ENCODE peak calls at places on chromosomes 7 and 10, in seven cellular contexts. M, H, T, G, J, F and X are unnamed samples. For H3K9me3 and H3K4me1, the result is how much of the 10 kb centered on the place peaks cover.

GRCh38 chr10:14617125-14617524 is 157.6 kb downstream of the FAM107B start:
- DNase-seq in M (no peak), H (no peak), T (no peak), G (no peak), J (no peak), F (no peak), X (no peak)

GRCh38 chr10:76202777-76203176 is 771.4 kb downstream of the LRMDA start:
- DNase-seq in M (no peak), H (no peak), T (no peak), G (no peak), J (no peak), F (no peak), X (no peak)

GRCh38 chr7:17599733-17600685 is 301.6 kb downstream of the AHR start:
- DNase-seq in M (no peak), H (no peak), T (no peak), G (no peak), J (no peak), F (peak), X (no peak)

GRCh38 chr7:135316648-135317313 is 83.1 kb downstream of the STRA8 start:
- DNase-seq in M (peak), H (no peak), T (no peak), G (peak), J (no peak), F (no peak), X (no peak)

GRCh38 chr7:20331231-20331880 is 656 bp downstream of the ITGB8 start:
- DNase-seq in M (peak), H (peak), T (no peak), G (peak), J (peak), F (no peak), X (peak)

GRCh38 chr7:2725178-2726105 is 37.4 kb downstream of the AMZ1 start:
- DNase-seq in M (peak), H (no peak), T (peak), G (no peak), J (peak), F (no peak), X (no peak)

GRCh38 chr7:155665957-155666287 is 21.5 kb downstream of the RBM33 start:
- DNase-seq in M (no peak), H (no peak), T (no peak), G (no peak), J (no peak), F (peak), X (no peak)

GRCh38 chr7:47572939-47573757 is 8.8 kb downstream of the TNS3 start:
- DNase-seq in M (no peak), H (no peak), T (no peak), G (no peak), J (no peak), F (no peak), X (peak)

GRCh38 chr7:149475121-149476045 is 14.5 kb upstream of the ZNF777 start:
- DNase-seq in M (no peak), H (no peak), T (no peak), G (no peak), J (no peak), F (no peak), X (no peak)

GRCh38 chr7:123242467-123243097 is 42.8 kb upstream of the SLC13A1 start:
- DNase-seq in M (no peak), H (no peak), T (no peak), G (no peak), J (peak), F (peak), X (peak)

GRCh38 chr10:116316533-116316932 is 7.7 kb upstream of the CCDC172 start:
- DNase-seq in M (no peak), H (no peak), T (no peak), G (no peak), J (no peak), F (no peak), X (no peak)

GRCh38 chr10:88989824-88990527 is 622 bp upstream of the FAS start:
- DNase-seq in M (no peak), H (peak), T (no peak), G (no peak), J (no peak), F (peak), X (no peak)

GRCh38 chr7:106062006-106062405 is 50.1 kb downstream of the SYPL1 start:
- DNase-seq in M (no peak), H (no peak), T (no peak), G (no peak), J (no peak), F (peak), X (no peak)

GRCh38 chr7:113099284-113099919 is 12.8 kb upstream of the GPR85 start:
- DNase-seq in M (no peak), H (no peak), T (no peak), G (no peak), J (no peak), F (peak), X (no peak)

GRCh38 chr7:47104206-47104549 is 477.7 kb downstream of the TNS3 start:
- DNase-seq in M (no peak), H (no peak), T (no peak), G (no peak), J (no peak), F (no peak), X (no peak)

GRCh38 chr10:9634466-9634865 is 1383.2 kb upstream of the CELF2 start:
- DNase-seq in M (no peak), H (no peak), T (no peak), G (no peak), J (no peak), F (no peak), X (no peak)

GRCh38 chr7:136140469-136140868 is 163.3 kb upstream of the MTPN start:
- DNase-seq in M (no peak), H (no peak), T (no peak), G (no peak), J (no peak), F (no peak), X (no peak)

GRCh38 chr7:84669177-84669732 is 474.7 kb upstream of the SEMA3A start:
- DNase-seq in M (no peak), H (no peak), T (no peak), G (peak), J (no peak), F (no peak), X (peak)

GRCh38 chr10:92242910-92243671 is 47.8 kb downstream of the CPEB3 start:
- DNase-seq in M (peak), H (peak), T (peak), G (peak), J (peak), F (peak), X (peak)

GRCh38 chr7:101620991-101621390 is 8.1 kb downstream of the MYL10 start:
- DNase-seq in M (no peak), H (no peak), T (no peak), G (no peak), J (no peak), F (no peak), X (no peak)

GRCh38 chr10:29636178-29636577 is 1.4 kb upstream of the SVIL start:
- DNase-seq in M (no peak), H (no peak), T (no peak), G (no peak), J (no peak), F (peak), X (no peak)

GRCh38 chr7:84372155-84372621 is 177.6 kb upstream of the SEMA3A start:
- DNase-seq in M (no peak), H (no peak), T (no peak), G (no peak), J (no peak), F (peak), X (no peak)

GRCh38 chr7:71308105-71308504 is 176.2 kb downstream of the GALNT17 start:
- DNase-seq in M (peak), H (no peak), T (no peak), G (peak), J (no peak), F (no peak), X (no peak)

GRCh38 chr7:28358423-28358868 is 53.9 kb upstream of the CREB5 start:
- DNase-seq in M (no peak), H (no peak), T (no peak), G (no peak), J (no peak), F (peak), X (no peak)

GRCh38 chr7:50310361-50310760 is 5.8 kb downstream of the IKZF1 start:
- DNase-seq in M (no peak), H (no peak), T (no peak), G (no peak), J (no peak), F (no peak), X (no peak)

GRCh38 chr7:96414931-96415292 is 93.0 kb upstream of the SLC25A13 start:
- DNase-seq in M (no peak), H (peak), T (no peak), G (peak), J (peak), F (peak), X (peak)

GRCh38 chr7:6589151-6589828 is 531 bp upstream of the INTS15 start:
- DNase-seq in M (no peak), H (no peak), T (no peak), G (no peak), J (no peak), F (no peak), X (no peak)

GRCh38 chr7:108057951-108058391 is 55.0 kb upstream of the LAMB1 start:
- DNase-seq in M (no peak), H (no peak), T (no peak), G (no peak), J (no peak), F (no peak), X (no peak)

GRCh38 chr7:23530355-23530754 is 1.4 kb downstream of the TRA2A start:
- DNase-seq in M (no peak), H (no peak), T (no peak), G (no peak), J (no peak), F (peak), X (peak)

GRCh38 chr7:636396-636795 is 90.1 kb upstream of the DNAAF5 start:
- DNase-seq in M (no peak), H (peak), T (peak), G (peak), J (no peak), F (no peak), X (no peak)

GRCh38 chr10:70688828-70689227 is 16.5 kb downstream of the ADAMTS14 start:
- DNase-seq in M (no peak), H (no peak), T (no peak), G (no peak), J (no peak), F (no peak), X (no peak)

GRCh38 chr10:28282341-28282740 is 20.5 kb downstream of the MPP7 start:
- DNase-seq in M (no peak), H (no peak), T (no peak), G (no peak), J (no peak), F (no peak), X (no peak)

GRCh38 chr10:72802291-72803118 is 91.0 kb upstream of the OIT3 start:
- DNase-seq in M (no peak), H (no peak), T (no peak), G (no peak), J (no peak), F (peak), X (no peak)

GRCh38 chr7:55912748-55913158 is 25.5 kb downstream of the ZNF713 start:
- DNase-seq in M (no peak), H (no peak), T (no peak), G (no peak), J (no peak), F (no peak), X (no peak)

GRCh38 chr7:63092951-63093350 is 905.7 kb upstream of the ZNF722 start:
- DNase-seq in M (no peak), H (no peak), T (no peak), G (no peak), J (no peak), F (no peak), X (no peak)

GRCh38 chr7:63093481-63093880 is 905.2 kb upstream of the ZNF722 start:
- DNase-seq in M (no peak), H (no peak), T (no peak), G (no peak), J (no peak), F (no peak), X (no peak)

DNA sequence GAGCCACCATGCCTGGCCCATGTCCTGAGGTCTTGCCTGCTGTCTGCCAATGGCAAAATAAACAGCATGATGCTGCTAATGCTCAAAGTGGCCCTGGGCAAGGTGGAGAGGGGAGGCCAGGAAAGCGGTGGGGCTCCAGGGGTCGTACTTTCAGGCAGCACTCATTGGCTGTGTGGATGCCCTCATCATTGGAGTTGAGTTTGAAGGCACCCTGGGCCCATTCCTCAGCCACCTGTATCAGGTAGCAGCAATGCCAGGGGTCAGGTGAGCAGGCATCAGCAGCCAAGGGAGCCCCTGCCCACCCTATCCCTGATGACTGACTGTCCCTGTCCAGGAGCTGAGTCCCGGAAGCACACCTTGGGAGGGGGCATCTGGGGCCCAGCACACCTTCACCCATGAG is 902.5 kb upstream of the ZNF722 start:
- DNase-seq in M (no peak), H (no peak), T (no peak), G (no peak), J (no peak), F (no peak), X (no peak)
- H3K9me3 ChIP-seq in M (under half), H (under half), T (half or more), G (under half), J (under half), F (under half), X (under half)

GRCh38 chr10:18497955-18498354 is 153.4 kb downstream of the NSUN6 start:
- DNase-seq in M (no peak), H (no peak), T (no peak), G (no peak), J (no peak), F (no peak), X (no peak)

GRCh38 chr10:18501198-18501597 is 150.2 kb downstream of the NSUN6 start:
- DNase-seq in M (no peak), H (no peak), T (no peak), G (no peak), J (no peak), F (peak), X (no peak)

GRCh38 chr10:18504161-18504560 is 147.2 kb downstream of the NSUN6 start:
- DNase-seq in M (no peak), H (no peak), T (no peak), G (no peak), J (no peak), F (no peak), X (no peak)

GRCh38 chr10:18500576-18500975 is 150.8 kb downstream of the NSUN6 start:
- DNase-seq in M (no peak), H (no peak), T (no peak), G (no peak), J (no peak), F (no peak), X (no peak)

DNA sequence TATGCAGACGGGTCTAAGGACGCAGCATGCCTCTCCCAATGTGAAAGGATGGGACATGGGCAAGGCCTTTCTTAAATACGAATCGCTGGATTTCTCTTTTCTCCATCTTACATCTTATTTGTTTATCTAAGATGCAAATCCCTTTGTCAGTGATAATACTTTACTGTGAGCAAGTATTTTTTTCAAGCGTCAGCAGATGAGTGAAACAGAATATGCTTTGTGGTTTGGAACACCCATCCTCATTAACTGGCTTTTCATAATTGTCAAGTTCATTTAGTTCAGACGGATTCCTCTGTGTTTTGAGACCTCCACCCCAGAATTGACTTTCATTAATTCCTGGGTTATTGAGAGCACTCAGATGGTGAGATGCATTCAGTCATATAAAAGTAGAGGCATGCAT is 149.8 kb downstream of the NSUN6 start:
- DNase-seq in M (no peak), H (no peak), T (no peak), G (no peak), J (no peak), F (no peak), X (no peak)
- H3K4me3 ChIP-seq in M (no peak), H (no peak), T (no peak), G (no peak), J (no peak), F (no peak), X (no peak)

GRCh38 chr7:143380264-143380645 is 890 bp upstream of the ZYX start:
- DNase-seq in M (peak), H (peak), T (peak), G (peak), J (peak), F (peak), X (peak)
- H3K4me1 ChIP-seq in M (under half), H (under half), T (under half), G (under half), J (under half), F (half or more), X (under half)

DNA sequence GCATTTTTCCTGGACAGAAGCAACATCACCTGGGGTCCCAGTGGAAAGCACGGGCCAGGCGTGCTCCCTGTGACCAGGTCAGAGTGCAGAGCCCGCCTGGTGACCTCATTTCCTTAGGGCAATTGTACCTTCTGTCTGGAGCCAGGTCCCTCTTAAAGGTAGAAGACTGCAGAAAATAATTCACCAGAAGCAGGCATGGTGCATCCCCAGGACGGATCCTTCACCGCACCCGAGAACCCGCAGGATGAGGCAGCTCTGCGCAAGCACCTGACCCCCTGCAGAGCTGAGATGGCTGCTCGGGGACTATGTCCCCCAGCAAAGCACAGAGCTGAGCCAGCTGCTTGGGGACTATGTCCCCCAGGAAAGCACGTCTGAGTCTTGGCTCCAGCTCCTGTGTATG is 557.6 kb downstream of the PTPRN2 start:
- DNase-seq in M (no peak), H (no peak), T (no peak), G (no peak), J (peak), F (no peak), X (no peak)
- H3K9me3 ChIP-seq in M (under half), H (under half), T (under half), G (under half), J (under half), F (under half), X (under half)

GRCh38 chr7:66039094-66039493 is 36.5 kb upstream of the ASL start:
- DNase-seq in M (no peak), H (no peak), T (no peak), G (no peak), J (no peak), F (no peak), X (no peak)

GRCh38 chr7:66047426-66047825 is 28.2 kb upstream of the ASL start:
- DNase-seq in M (peak), H (no peak), T (no peak), G (no peak), J (no peak), F (peak), X (no peak)

DNA sequence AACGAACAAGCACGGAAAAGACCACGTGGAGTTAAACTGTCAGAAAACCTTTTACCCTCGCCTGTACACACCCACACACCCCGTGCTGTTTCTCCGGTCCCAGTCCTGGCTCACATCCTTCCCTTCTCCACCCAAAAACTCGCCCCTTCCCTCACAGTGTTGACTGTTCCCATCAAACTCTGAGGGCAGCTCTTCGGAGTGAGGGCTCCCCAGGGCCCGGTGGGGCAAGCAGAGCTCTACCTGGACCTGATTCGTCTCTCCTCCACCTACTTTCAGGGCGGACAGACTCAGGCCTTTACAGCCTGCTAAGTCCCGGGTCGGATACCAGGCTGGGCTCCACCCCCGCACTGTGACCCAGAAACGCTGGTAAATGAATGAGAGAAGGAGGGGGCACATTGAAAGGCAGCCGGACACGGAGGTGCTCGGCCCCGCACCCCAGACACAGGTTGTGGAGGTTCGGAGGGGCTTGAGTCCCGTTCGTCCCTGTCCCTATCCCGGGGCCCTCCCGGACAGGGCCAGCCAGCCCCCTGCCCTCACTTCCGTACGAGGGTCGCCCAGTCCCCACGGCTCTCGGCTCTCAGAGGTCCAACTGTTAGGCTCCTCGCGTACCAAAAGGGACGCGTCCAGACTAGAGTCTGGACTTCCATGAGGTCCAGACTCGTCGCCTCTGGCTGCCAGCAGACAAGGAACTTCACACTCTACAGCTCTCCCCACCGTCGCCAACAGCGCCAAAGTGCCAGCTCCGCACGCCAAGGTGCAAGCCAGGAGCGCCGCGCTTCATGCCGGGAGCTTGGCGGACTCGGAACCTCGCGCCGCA is 31.7 kb upstream of the ASL start:
- DNase-seq in M (peak), H (peak), T (peak), G (peak), J (peak), F (no peak), X (peak)
- H3K4me3 ChIP-seq in M (peak), H (peak), T (no peak), G (peak), J (peak), F (peak), X (peak)

GRCh38 chr7:133442818-133443217 is 189.9 kb downstream of the EXOC4 start:
- DNase-seq in M (no peak), H (peak), T (no peak), G (no peak), J (no peak), F (no peak), X (no peak)

GRCh38 chr7:133445617-133446016 is 192.7 kb downstream of the EXOC4 start:
- DNase-seq in M (no peak), H (no peak), T (no peak), G (no peak), J (no peak), F (no peak), X (no peak)

GRCh38 chr7:133452611-133453010 is 199.7 kb downstream of the EXOC4 start:
- DNase-seq in M (no peak), H (no peak), T (no peak), G (no peak), J (no peak), F (no peak), X (no peak)

DNA sequence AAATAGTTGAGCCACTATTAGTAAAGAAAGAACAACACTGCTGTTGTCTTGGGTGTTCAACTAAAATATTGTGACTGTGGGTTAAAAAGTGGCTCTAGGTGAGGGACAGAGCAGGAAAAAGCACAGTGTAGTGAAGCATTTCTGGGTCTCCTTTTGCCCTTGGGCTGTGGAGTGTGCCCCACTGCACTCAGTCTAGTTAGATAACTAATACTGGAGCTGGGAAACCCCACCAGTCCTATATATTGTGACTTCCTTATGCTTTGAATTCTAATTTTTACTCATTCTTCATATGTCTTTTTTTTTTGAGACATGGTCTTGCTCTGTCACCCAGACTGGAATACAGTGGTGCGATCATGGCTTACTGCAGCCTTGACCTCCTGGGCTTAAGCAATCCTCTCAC is 195.1 kb downstream of the EXOC4 start:
- DNase-seq in M (no peak), H (no peak), T (no peak), G (no peak), J (no peak), F (no peak), X (no peak)
- H3K4me1 ChIP-seq in M (under half), H (under half), T (under half), G (under half), J (under half), F (under half), X (under half)